ENCODE peak calls at places on chromosome 2, in eight cellular contexts. One of them, this sample, is unnamed.

GRCh38 chr2:176669398-176670174 is 400.3 kb downstream of the MTX2 start:
- DNase-seq in fibroblast of mammary gland: no peak
- DNase-seq in ACHN: no peak
- DNase-seq in NCI-H146: no peak
- DNase-seq in T-helper 1 cell: no peak
- DNase-seq in iPS-NIHi11: no peak
- DNase-seq in kidney glomerular epithelial cell: no peak
- DNase-seq in amygdala: no peak
- DNase-seq in this sample: no peak

GRCh38 chr2:176099737-176100546 is at the start of gene HOXD12:
- DNase-seq in fibroblast of mammary gland: no peak
- DNase-seq in ACHN: no peak
- DNase-seq in NCI-H146: no peak
- DNase-seq in T-helper 1 cell: no peak
- DNase-seq in iPS-NIHi11: no peak
- DNase-seq in kidney glomerular epithelial cell: no peak
- DNase-seq in amygdala: no peak
- DNase-seq in this sample: no peak

GRCh38 chr2:183091954-183092345 is 13.4 kb downstream of the DUSP19 start:
- DNase-seq in fibroblast of mammary gland: no peak
- DNase-seq in ACHN: no peak
- DNase-seq in NCI-H146: no peak
- DNase-seq in T-helper 1 cell: no peak
- DNase-seq in iPS-NIHi11: no peak
- DNase-seq in kidney glomerular epithelial cell: no peak
- DNase-seq in amygdala: no peak
- DNase-seq in this sample: no peak

GRCh38 chr2:6995406-6996117 is 78.3 kb downstream of the RNF144A start:
- DNase-seq in fibroblast of mammary gland: no peak
- DNase-seq in ACHN: no peak
- DNase-seq in NCI-H146: no peak
- DNase-seq in T-helper 1 cell: no peak
- DNase-seq in iPS-NIHi11: no peak
- DNase-seq in kidney glomerular epithelial cell: no peak
- DNase-seq in amygdala: no peak
- DNase-seq in this sample: no peak

GRCh38 chr2:158665536-158666302 is 129.4 kb upstream of the DAPL1 start:
- DNase-seq in fibroblast of mammary gland: peak; percentile 49
- DNase-seq in ACHN: no peak
- DNase-seq in NCI-H146: no peak
- DNase-seq in T-helper 1 cell: no peak
- DNase-seq in iPS-NIHi11: no peak
- DNase-seq in kidney glomerular epithelial cell: no peak
- DNase-seq in amygdala: no peak
- DNase-seq in this sample: peak; percentile 39

GRCh38 chr2:29009711-29010677 is 28.9 kb downstream of the TOGARAM2 start:
- DNase-seq in fibroblast of mammary gland: no peak
- DNase-seq in ACHN: no peak
- DNase-seq in NCI-H146: no peak
- DNase-seq in T-helper 1 cell: no peak
- DNase-seq in iPS-NIHi11: no peak
- DNase-seq in kidney glomerular epithelial cell: no peak
- DNase-seq in amygdala: no peak
- DNase-seq in this sample: no peak

GRCh38 chr2:80151248-80151647 is 153.3 kb downstream of the LRRTM1 start:
- DNase-seq in fibroblast of mammary gland: no peak
- DNase-seq in ACHN: no peak
- DNase-seq in NCI-H146: no peak
- DNase-seq in T-helper 1 cell: no peak
- DNase-seq in iPS-NIHi11: no peak
- DNase-seq in kidney glomerular epithelial cell: no peak
- DNase-seq in amygdala: no peak
- DNase-seq in this sample: no peak

GRCh38 chr2:148338544-148338943 is 306.0 kb upstream of the EPC2 start:
- DNase-seq in fibroblast of mammary gland: peak; percentile 84
- DNase-seq in ACHN: peak; percentile 18
- DNase-seq in NCI-H146: no peak
- DNase-seq in T-helper 1 cell: no peak
- DNase-seq in iPS-NIHi11: no peak
- DNase-seq in kidney glomerular epithelial cell: peak; percentile 58
- DNase-seq in amygdala: no peak
- DNase-seq in this sample: no peak

GRCh38 chr2:46303822-46304221 is 6.6 kb downstream of the EPAS1 start:
- DNase-seq in fibroblast of mammary gland: no peak
- DNase-seq in ACHN: no peak
- DNase-seq in NCI-H146: no peak
- DNase-seq in T-helper 1 cell: no peak
- DNase-seq in iPS-NIHi11: no peak
- DNase-seq in kidney glomerular epithelial cell: no peak
- DNase-seq in amygdala: no peak
- DNase-seq in this sample: no peak

GRCh38 chr2:128746356-128746755 is 427.7 kb upstream of the HS6ST1 start:
- DNase-seq in fibroblast of mammary gland: peak; percentile 55
- DNase-seq in ACHN: no peak
- DNase-seq in NCI-H146: no peak
- DNase-seq in T-helper 1 cell: no peak
- DNase-seq in iPS-NIHi11: no peak
- DNase-seq in kidney glomerular epithelial cell: no peak
- DNase-seq in amygdala: no peak
- DNase-seq in this sample: peak; percentile 0

GRCh38 chr2:223026357-223027110 is 25.5 kb upstream of the KCNE4 start:
- DNase-seq in fibroblast of mammary gland: peak; percentile 34
- DNase-seq in ACHN: no peak
- DNase-seq in NCI-H146: peak; percentile 88
- DNase-seq in T-helper 1 cell: no peak
- DNase-seq in iPS-NIHi11: peak; percentile 25
- DNase-seq in kidney glomerular epithelial cell: no peak
- DNase-seq in amygdala: no peak
- DNase-seq in this sample: peak; percentile 89

GRCh38 chr2:163884416-163884815 is 148.6 kb upstream of the FIGN start:
- DNase-seq in fibroblast of mammary gland: no peak
- DNase-seq in ACHN: no peak
- DNase-seq in NCI-H146: no peak
- DNase-seq in T-helper 1 cell: no peak
- DNase-seq in iPS-NIHi11: no peak
- DNase-seq in kidney glomerular epithelial cell: no peak
- DNase-seq in amygdala: no peak
- DNase-seq in this sample: no peak

GRCh38 chr2:194915485-194915884 is 741.5 kb upstream of the SLC39A10 start:
- DNase-seq in fibroblast of mammary gland: no peak
- DNase-seq in ACHN: no peak
- DNase-seq in NCI-H146: no peak
- DNase-seq in T-helper 1 cell: no peak
- DNase-seq in iPS-NIHi11: no peak
- DNase-seq in kidney glomerular epithelial cell: no peak
- DNase-seq in amygdala: no peak
- DNase-seq in this sample: no peak

GRCh38 chr2:68375522-68376040 is 10.5 kb downstream of the PLEK start:
- DNase-seq in fibroblast of mammary gland: no peak
- DNase-seq in ACHN: no peak
- DNase-seq in NCI-H146: no peak
- DNase-seq in T-helper 1 cell: no peak
- DNase-seq in iPS-NIHi11: no peak
- DNase-seq in kidney glomerular epithelial cell: no peak
- DNase-seq in amygdala: no peak
- DNase-seq in this sample: no peak

GRCh38 chr2:30226144-30227032 is 4.9 kb upstream of the LBH start:
- DNase-seq in fibroblast of mammary gland: peak; percentile 31
- DNase-seq in ACHN: no peak
- DNase-seq in NCI-H146: no peak
- DNase-seq in T-helper 1 cell: no peak
- DNase-seq in iPS-NIHi11: no peak
- DNase-seq in kidney glomerular epithelial cell: peak; percentile 46
- DNase-seq in amygdala: no peak
- DNase-seq in this sample: no peak

GRCh38 chr2:217685255-217685605 is 317.6 kb downstream of the TNS1 start:
- DNase-seq in fibroblast of mammary gland: peak; percentile 93
- DNase-seq in ACHN: no peak
- DNase-seq in NCI-H146: no peak
- DNase-seq in T-helper 1 cell: no peak
- DNase-seq in iPS-NIHi11: peak; percentile 36
- DNase-seq in kidney glomerular epithelial cell: peak; percentile 83
- DNase-seq in amygdala: no peak
- DNase-seq in this sample: peak; percentile 62

GRCh38 chr2:56001992-56002391 is 78.4 kb upstream of the EFEMP1 start:
- DNase-seq in fibroblast of mammary gland: no peak
- DNase-seq in ACHN: no peak
- DNase-seq in NCI-H146: no peak
- DNase-seq in T-helper 1 cell: no peak
- DNase-seq in iPS-NIHi11: no peak
- DNase-seq in kidney glomerular epithelial cell: no peak
- DNase-seq in amygdala: no peak
- DNase-seq in this sample: no peak

GRCh38 chr2:21067863-21068537 is 24.1 kb upstream of the APOB start:
- DNase-seq in fibroblast of mammary gland: no peak
- DNase-seq in ACHN: no peak
- DNase-seq in NCI-H146: no peak
- DNase-seq in T-helper 1 cell: no peak
- DNase-seq in iPS-NIHi11: peak; percentile 13
- DNase-seq in kidney glomerular epithelial cell: no peak
- DNase-seq in amygdala: no peak
- DNase-seq in this sample: no peak

GRCh38 chr2:11781624-11782023 is 35.2 kb downstream of the LPIN1 start:
- DNase-seq in fibroblast of mammary gland: no peak
- DNase-seq in ACHN: no peak
- DNase-seq in NCI-H146: no peak
- DNase-seq in T-helper 1 cell: no peak
- DNase-seq in iPS-NIHi11: no peak
- DNase-seq in kidney glomerular epithelial cell: no peak
- DNase-seq in amygdala: no peak
- DNase-seq in this sample: no peak

GRCh38 chr2:105274046-105274445 is 32.5 kb downstream of the GPR45 start:
- DNase-seq in fibroblast of mammary gland: no peak
- DNase-seq in ACHN: no peak
- DNase-seq in NCI-H146: no peak
- DNase-seq in T-helper 1 cell: no peak
- DNase-seq in iPS-NIHi11: no peak
- DNase-seq in kidney glomerular epithelial cell: no peak
- DNase-seq in amygdala: no peak
- DNase-seq in this sample: no peak

GRCh38 chr2:210261996-210262510 is 36.8 kb upstream of the ACADL start:
- DNase-seq in fibroblast of mammary gland: no peak
- DNase-seq in ACHN: no peak
- DNase-seq in NCI-H146: no peak
- DNase-seq in T-helper 1 cell: no peak
- DNase-seq in iPS-NIHi11: no peak
- DNase-seq in kidney glomerular epithelial cell: no peak
- DNase-seq in amygdala: no peak
- DNase-seq in this sample: no peak

GRCh38 chr2:74887961-74888670 is 54.2 kb downstream of the HK2 start:
- DNase-seq in fibroblast of mammary gland: peak; percentile 63
- DNase-seq in ACHN: no peak
- DNase-seq in NCI-H146: no peak
- DNase-seq in T-helper 1 cell: no peak
- DNase-seq in iPS-NIHi11: no peak
- DNase-seq in kidney glomerular epithelial cell: no peak
- DNase-seq in amygdala: no peak
- DNase-seq in this sample: no peak

GRCh38 chr2:73984203-73984921 is at the start of gene TET3:
- DNase-seq in fibroblast of mammary gland: no peak
- DNase-seq in ACHN: peak; percentile 59
- DNase-seq in NCI-H146: peak; percentile 67
- DNase-seq in T-helper 1 cell: no peak
- DNase-seq in iPS-NIHi11: peak; percentile 78
- DNase-seq in kidney glomerular epithelial cell: no peak
- DNase-seq in amygdala: no peak
- DNase-seq in this sample: peak; percentile 48

GRCh38 chr2:225668606-225669266 is 269.2 kb downstream of the NYAP2 start:
- DNase-seq in fibroblast of mammary gland: peak; percentile 83
- DNase-seq in ACHN: peak; percentile 64
- DNase-seq in NCI-H146: peak; percentile 15
- DNase-seq in T-helper 1 cell: peak; percentile 7
- DNase-seq in iPS-NIHi11: peak; percentile 51
- DNase-seq in kidney glomerular epithelial cell: peak; percentile 57
- DNase-seq in amygdala: no peak
- DNase-seq in this sample: peak; percentile 85

GRCh38 chr2:168752361-168752760 is 50.1 kb upstream of the NOSTRIN start:
- DNase-seq in fibroblast of mammary gland: no peak
- DNase-seq in ACHN: no peak
- DNase-seq in NCI-H146: no peak
- DNase-seq in T-helper 1 cell: no peak
- DNase-seq in iPS-NIHi11: no peak
- DNase-seq in kidney glomerular epithelial cell: no peak
- DNase-seq in amygdala: no peak
- DNase-seq in this sample: no peak

GRCh38 chr2:38706846-38707345 is 41.0 kb downstream of the GALM start:
- DNase-seq in fibroblast of mammary gland: no peak
- DNase-seq in ACHN: no peak
- DNase-seq in NCI-H146: no peak
- DNase-seq in T-helper 1 cell: no peak
- DNase-seq in iPS-NIHi11: no peak
- DNase-seq in kidney glomerular epithelial cell: no peak
- DNase-seq in amygdala: no peak
- DNase-seq in this sample: no peak

GRCh38 chr2:46801731-46802664 is 113.6 kb downstream of the MCFD2 start:
- DNase-seq in fibroblast of mammary gland: peak; percentile 72
- DNase-seq in ACHN: no peak
- DNase-seq in NCI-H146: no peak
- DNase-seq in T-helper 1 cell: no peak
- DNase-seq in iPS-NIHi11: no peak
- DNase-seq in kidney glomerular epithelial cell: peak; percentile 19
- DNase-seq in amygdala: no peak
- DNase-seq in this sample: no peak

GRCh38 chr2:46296216-46296839 is 879 bp upstream of the EPAS1 start:
- DNase-seq in fibroblast of mammary gland: no peak
- DNase-seq in ACHN: no peak
- DNase-seq in NCI-H146: peak; percentile 31
- DNase-seq in T-helper 1 cell: no peak
- DNase-seq in iPS-NIHi11: peak; percentile 53
- DNase-seq in kidney glomerular epithelial cell: no peak
- DNase-seq in amygdala: no peak
- DNase-seq in this sample: no peak

GRCh38 chr2:85707304-85707703 is 13.1 kb downstream of the GNLY start:
- DNase-seq in fibroblast of mammary gland: peak; percentile 94
- DNase-seq in ACHN: peak; percentile 87
- DNase-seq in NCI-H146: peak; percentile 79
- DNase-seq in T-helper 1 cell: peak; percentile 59
- DNase-seq in iPS-NIHi11: peak; percentile 86
- DNase-seq in kidney glomerular epithelial cell: peak; percentile 87
- DNase-seq in amygdala: no peak
- DNase-seq in this sample: peak; percentile 87

GRCh38 chr2:218882463-218882821 is 1.8 kb downstream of the WNT10A start:
- DNase-seq in fibroblast of mammary gland: no peak
- DNase-seq in ACHN: no peak
- DNase-seq in NCI-H146: no peak
- DNase-seq in T-helper 1 cell: no peak
- DNase-seq in iPS-NIHi11: no peak
- DNase-seq in kidney glomerular epithelial cell: no peak
- DNase-seq in amygdala: no peak
- DNase-seq in this sample: no peak

GRCh38 chr2:170714156-170715061 is 728 bp upstream of the SP5 start:
- DNase-seq in fibroblast of mammary gland: no peak
- DNase-seq in ACHN: peak; percentile 31
- DNase-seq in NCI-H146: no peak
- DNase-seq in T-helper 1 cell: no peak
- DNase-seq in iPS-NIHi11: peak; percentile 60
- DNase-seq in kidney glomerular epithelial cell: no peak
- DNase-seq in amygdala: no peak
- DNase-seq in this sample: peak; percentile 30

GRCh38 chr2:106078091-106078490 is 116.0 kb downstream of the UXS1 start:
- DNase-seq in fibroblast of mammary gland: no peak
- DNase-seq in ACHN: no peak
- DNase-seq in NCI-H146: no peak
- DNase-seq in T-helper 1 cell: no peak
- DNase-seq in iPS-NIHi11: no peak
- DNase-seq in kidney glomerular epithelial cell: no peak
- DNase-seq in amygdala: no peak
- DNase-seq in this sample: no peak

GRCh38 chr2:201130524-201131186 is 14.7 kb downstream of the CFLAR start:
- DNase-seq in fibroblast of mammary gland: peak; percentile 88
- DNase-seq in ACHN: no peak
- DNase-seq in NCI-H146: no peak
- DNase-seq in T-helper 1 cell: no peak
- DNase-seq in iPS-NIHi11: no peak
- DNase-seq in kidney glomerular epithelial cell: peak; percentile 43
- DNase-seq in amygdala: no peak
- DNase-seq in this sample: no peak

GRCh38 chr2:216620806-216621205 is 12.4 kb upstream of the IGFBP2 start:
- DNase-seq in fibroblast of mammary gland: peak; percentile 62
- DNase-seq in ACHN: no peak
- DNase-seq in NCI-H146: no peak
- DNase-seq in T-helper 1 cell: no peak
- DNase-seq in iPS-NIHi11: no peak
- DNase-seq in kidney glomerular epithelial cell: no peak
- DNase-seq in amygdala: no peak
- DNase-seq in this sample: peak; percentile 68